ENCODE peak calls at places on chromosomes 13 and 19, in seven cellular contexts. One of them, this sample, is unnamed.

GRCh38 chr19:33212024-33212772 is 13.5 kb downstream of the SLC7A10 start:
- DNase-seq in pancreas: no peak
- DNase-seq in coronary artery: no peak
- DNase-seq in left lung: no peak
- DNase-seq in BE2C: no peak
- DNase-seq in Panc1: no peak
- DNase-seq in Peyer's patch: no peak
- DNase-seq in this sample: no peak

GRCh38 chr19:36059180-36059910 is 4.6 kb downstream of the WDR62 start:
- DNase-seq in pancreas: no peak
- DNase-seq in coronary artery: no peak
- DNase-seq in left lung: no peak
- DNase-seq in BE2C: no peak
- DNase-seq in Panc1: no peak
- DNase-seq in Peyer's patch: no peak
- DNase-seq in this sample: no peak

GRCh38 chr13:20425819-20426219 is 99.8 kb downstream of the CRYL1 start:
- DNase-seq in pancreas: no peak
- DNase-seq in coronary artery: no peak
- DNase-seq in left lung: no peak
- DNase-seq in BE2C: peak
- DNase-seq in Panc1: no peak
- DNase-seq in Peyer's patch: no peak
- DNase-seq in this sample: peak

GRCh38 chr13:100833427-100833826 is 158.8 kb upstream of the TMTC4 start:
- DNase-seq in pancreas: no peak
- DNase-seq in coronary artery: no peak
- DNase-seq in left lung: no peak
- DNase-seq in BE2C: no peak
- DNase-seq in Panc1: no peak
- DNase-seq in Peyer's patch: no peak
- DNase-seq in this sample: no peak

GRCh38 chr19:56356944-56357343 is 36.4 kb downstream of the ZNF582 start:
- DNase-seq in pancreas: no peak
- DNase-seq in coronary artery: no peak
- DNase-seq in left lung: no peak
- DNase-seq in BE2C: no peak
- DNase-seq in Panc1: no peak
- DNase-seq in Peyer's patch: no peak
- DNase-seq in this sample: no peak

GRCh38 chr13:35144496-35144895 is 202.4 kb downstream of the NBEA start:
- DNase-seq in pancreas: no peak
- DNase-seq in coronary artery: no peak
- DNase-seq in left lung: no peak
- DNase-seq in BE2C: peak
- DNase-seq in Panc1: no peak
- DNase-seq in Peyer's patch: no peak
- DNase-seq in this sample: no peak

GRCh38 chr13:45873491-45874360 is 22.2 kb upstream of the SIAH3 start:
- DNase-seq in pancreas: no peak
- DNase-seq in coronary artery: no peak
- DNase-seq in left lung: no peak
- DNase-seq in BE2C: no peak
- DNase-seq in Panc1: no peak
- DNase-seq in Peyer's patch: no peak
- DNase-seq in this sample: no peak

GRCh38 chr19:13834308-13834790 is 39.1 kb downstream of the ZSWIM4 start:
- DNase-seq in pancreas: no peak
- DNase-seq in coronary artery: no peak
- DNase-seq in left lung: no peak
- DNase-seq in BE2C: no peak
- DNase-seq in Panc1: no peak
- DNase-seq in Peyer's patch: no peak
- DNase-seq in this sample: no peak

GRCh38 chr19:50266896-50267295 is 62.3 kb downstream of the KCNC3 start:
- DNase-seq in pancreas: no peak
- DNase-seq in coronary artery: no peak
- DNase-seq in left lung: no peak
- DNase-seq in BE2C: no peak
- DNase-seq in Panc1: no peak
- DNase-seq in Peyer's patch: no peak
- DNase-seq in this sample: peak

GRCh38 chr13:106083620-106084350 is 451.7 kb downstream of the EFNB2 start:
- DNase-seq in pancreas: peak
- DNase-seq in coronary artery: no peak
- DNase-seq in left lung: no peak
- DNase-seq in BE2C: peak
- DNase-seq in Panc1: no peak
- DNase-seq in Peyer's patch: no peak
- DNase-seq in this sample: peak

GRCh38 chr19:35030257-35031071 is at the start of gene SCN1B:
- DNase-seq in pancreas: peak
- DNase-seq in coronary artery: no peak
- DNase-seq in left lung: no peak
- DNase-seq in BE2C: peak
- DNase-seq in Panc1: no peak
- DNase-seq in Peyer's patch: no peak
- DNase-seq in this sample: peak

GRCh38 chr19:33814181-33815165 is 17.8 kb downstream of the KCTD15 start:
- DNase-seq in pancreas: no peak
- DNase-seq in coronary artery: no peak
- DNase-seq in left lung: peak
- DNase-seq in BE2C: no peak
- DNase-seq in Panc1: no peak
- DNase-seq in Peyer's patch: no peak
- DNase-seq in this sample: no peak

GRCh38 chr13:36430247-36431203 is 1.8 kb upstream of the CCNA1 start:
- DNase-seq in pancreas: peak
- DNase-seq in coronary artery: no peak
- DNase-seq in left lung: peak
- DNase-seq in BE2C: no peak
- DNase-seq in Panc1: no peak
- DNase-seq in Peyer's patch: no peak
- DNase-seq in this sample: no peak

GRCh38 chr19:43467730-43468129 is 2.3 kb upstream of the LYPD3 start:
- DNase-seq in pancreas: no peak
- DNase-seq in coronary artery: no peak
- DNase-seq in left lung: no peak
- DNase-seq in BE2C: no peak
- DNase-seq in Panc1: no peak
- DNase-seq in Peyer's patch: no peak
- DNase-seq in this sample: no peak

GRCh38 chr13:85236431-85236830 is 562.8 kb downstream of the SLITRK6 start:
- DNase-seq in pancreas: no peak
- DNase-seq in coronary artery: no peak
- DNase-seq in left lung: no peak
- DNase-seq in BE2C: no peak
- DNase-seq in Panc1: no peak
- DNase-seq in Peyer's patch: no peak
- DNase-seq in this sample: no peak

GRCh38 chr19:50224986-50225747 is 21.7 kb downstream of the MYH14 start:
- DNase-seq in pancreas: no peak
- DNase-seq in coronary artery: no peak
- DNase-seq in left lung: no peak
- DNase-seq in BE2C: no peak
- DNase-seq in Panc1: no peak
- DNase-seq in Peyer's patch: no peak
- DNase-seq in this sample: no peak

GRCh38 chr13:55410398-55411330 is 1730.1 kb upstream of the PRR20A start:
- DNase-seq in pancreas: no peak
- DNase-seq in coronary artery: no peak
- DNase-seq in left lung: no peak
- DNase-seq in BE2C: peak
- DNase-seq in Panc1: no peak
- DNase-seq in Peyer's patch: no peak
- DNase-seq in this sample: no peak

GRCh38 chr13:85806553-85807175 is 7.4 kb upstream of the SLITRK6 start:
- DNase-seq in pancreas: no peak
- DNase-seq in coronary artery: no peak
- DNase-seq in left lung: no peak
- DNase-seq in BE2C: no peak
- DNase-seq in Panc1: peak
- DNase-seq in Peyer's patch: no peak
- DNase-seq in this sample: peak

DNA sequence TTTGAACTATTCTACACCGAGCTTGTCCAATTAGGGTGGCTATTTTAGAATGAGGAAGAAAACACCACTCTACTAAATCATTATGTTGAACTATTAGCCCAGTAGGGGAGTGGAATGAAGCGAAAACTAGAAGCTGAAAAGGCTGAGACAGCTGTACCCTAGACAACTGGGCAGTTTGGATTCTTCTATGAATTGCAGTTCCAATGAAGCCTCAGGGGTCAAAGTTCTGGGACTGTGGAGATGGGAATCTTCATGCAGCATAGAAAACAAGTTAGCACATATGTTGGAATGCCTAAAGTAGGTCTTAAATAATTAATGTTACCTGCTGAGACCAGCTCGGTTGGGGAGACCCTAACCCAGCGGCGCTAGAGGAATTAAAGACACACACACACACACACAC is 62.7 kb upstream of the ZNF726 start:
- DNase-seq in pancreas: no peak
- DNase-seq in coronary artery: no peak
- DNase-seq in left lung: no peak
- DNase-seq in BE2C: no peak
- DNase-seq in Panc1: no peak
- DNase-seq in Peyer's patch: no peak
- DNase-seq in this sample: no peak
- H3K4me3 ChIP-seq in pancreas: no peak
- H3K4me3 ChIP-seq in coronary artery: no peak
- H3K4me3 ChIP-seq in left lung: no peak
- H3K4me3 ChIP-seq in BE2C: no peak
- H3K4me3 ChIP-seq in Panc1: no peak
- H3K4me3 ChIP-seq in Peyer's patch: no peak
- H3K4me3 ChIP-seq in this sample: no peak

DNA sequence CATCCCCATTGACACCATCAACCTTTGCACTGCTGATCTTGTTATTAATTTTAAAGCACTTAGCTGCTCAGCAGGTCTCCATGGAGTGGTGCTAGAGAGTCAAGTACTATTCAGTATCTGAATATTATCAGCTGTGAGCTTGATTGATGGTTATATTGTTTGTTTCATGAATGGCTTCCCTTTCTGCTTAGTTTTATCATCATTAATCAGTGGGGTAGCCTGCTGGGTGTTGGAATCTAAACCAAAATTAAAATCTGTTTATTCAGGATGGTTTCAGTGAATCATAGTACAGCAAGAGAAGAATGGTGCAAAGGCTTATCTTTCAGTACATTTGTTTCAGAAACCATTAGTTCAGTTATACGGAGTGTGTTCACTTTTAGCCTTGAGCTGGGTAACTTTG is 42.5 kb upstream of the SCEL start:
- DNase-seq in pancreas: no peak
- DNase-seq in coronary artery: no peak
- DNase-seq in left lung: no peak
- DNase-seq in BE2C: peak
- DNase-seq in Panc1: no peak
- DNase-seq in Peyer's patch: no peak
- DNase-seq in this sample: peak
- TF ChIP-seq CTCF in pancreas: peak
- TF ChIP-seq CTCF in coronary artery: no peak
- TF ChIP-seq CTCF in left lung: no peak
- TF ChIP-seq CTCF in BE2C: peak
- TF ChIP-seq CTCF in Panc1: peak
- TF ChIP-seq CTCF in Peyer's patch: no peak
- TF ChIP-seq CTCF in this sample: peak

GRCh38 chr19:18046066-18046718 is 38.2 kb downstream of the ARRDC2 start:
- DNase-seq in pancreas: no peak
- DNase-seq in coronary artery: no peak
- DNase-seq in left lung: no peak
- DNase-seq in BE2C: no peak
- DNase-seq in Panc1: no peak
- DNase-seq in Peyer's patch: no peak
- DNase-seq in this sample: no peak

GRCh38 chr19:18045307-18046013 is 37.5 kb downstream of the ARRDC2 start:
- DNase-seq in pancreas: no peak
- DNase-seq in coronary artery: no peak
- DNase-seq in left lung: no peak
- DNase-seq in BE2C: no peak
- DNase-seq in Panc1: no peak
- DNase-seq in Peyer's patch: no peak
- DNase-seq in this sample: no peak

GRCh38 chr19:18049390-18049789 is 37.3 kb downstream of the IL12RB1 start:
- DNase-seq in pancreas: peak
- DNase-seq in coronary artery: peak
- DNase-seq in left lung: peak
- DNase-seq in BE2C: no peak
- DNase-seq in Panc1: no peak
- DNase-seq in Peyer's patch: peak
- DNase-seq in this sample: no peak

GRCh38 chr19:18041054-18041453 is 33.1 kb downstream of the ARRDC2 start:
- DNase-seq in pancreas: no peak
- DNase-seq in coronary artery: no peak
- DNase-seq in left lung: no peak
- DNase-seq in BE2C: no peak
- DNase-seq in Panc1: no peak
- DNase-seq in Peyer's patch: no peak
- DNase-seq in this sample: no peak

DNA sequence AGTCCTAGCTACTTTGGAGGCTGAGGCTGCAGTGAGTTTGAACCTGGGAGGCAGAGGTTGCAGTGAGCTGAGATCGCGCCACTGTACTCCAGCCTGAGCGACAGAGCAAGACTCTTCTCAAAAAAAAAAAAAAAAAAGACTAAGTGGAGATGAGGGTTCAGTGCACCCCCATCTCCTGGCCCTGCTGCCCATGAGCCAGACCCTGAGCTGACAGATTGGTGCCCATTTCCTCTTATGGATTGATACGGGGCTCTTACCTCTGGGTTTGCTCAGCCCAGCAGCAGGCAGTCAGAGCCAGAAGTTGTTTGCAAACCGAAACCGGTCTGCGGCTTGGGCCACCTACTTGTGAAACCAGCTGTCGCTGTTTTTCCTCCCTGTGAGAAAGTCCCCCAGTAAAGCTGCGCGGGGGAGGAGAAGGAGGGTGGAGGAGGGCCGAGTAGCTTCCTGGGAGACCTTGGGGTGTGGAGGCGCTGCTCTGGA is 36.9 kb downstream of the ARRDC2 start:
- DNase-seq in pancreas: peak
- DNase-seq in coronary artery: peak
- DNase-seq in left lung: peak
- DNase-seq in BE2C: no peak
- DNase-seq in Panc1: no peak
- DNase-seq in Peyer's patch: peak
- DNase-seq in this sample: peak
- H3K4me3 ChIP-seq in pancreas: peak
- H3K4me3 ChIP-seq in coronary artery: peak
- H3K4me3 ChIP-seq in left lung: no peak
- H3K4me3 ChIP-seq in BE2C: no peak
- H3K4me3 ChIP-seq in Panc1: peak
- H3K4me3 ChIP-seq in Peyer's patch: peak
- H3K4me3 ChIP-seq in this sample: no peak

DNA sequence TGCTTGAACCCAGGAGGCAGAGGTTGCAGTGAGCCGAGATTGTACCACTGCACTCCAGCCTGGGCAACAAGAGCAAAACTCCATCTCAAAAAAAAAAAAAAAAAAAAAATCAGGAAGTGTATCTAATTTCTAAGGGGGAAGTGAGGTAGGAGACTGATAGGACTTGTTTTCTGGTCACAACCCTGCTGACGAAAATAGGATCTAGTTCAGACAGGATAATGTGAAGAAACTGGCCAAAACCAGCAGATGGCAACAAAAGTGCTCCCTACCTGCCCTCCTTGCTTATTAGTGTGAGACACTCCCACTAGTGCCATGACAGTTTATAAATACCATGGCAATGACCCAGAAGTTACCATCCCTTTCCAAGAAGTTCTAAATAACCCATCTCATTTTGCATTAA is 36.0 kb upstream of the KPNA3 start:
- DNase-seq in pancreas: no peak
- DNase-seq in coronary artery: no peak
- DNase-seq in left lung: no peak
- DNase-seq in BE2C: no peak
- DNase-seq in Panc1: no peak
- DNase-seq in Peyer's patch: no peak
- DNase-seq in this sample: peak
- TF ChIP-seq CTCF in pancreas: no peak
- TF ChIP-seq CTCF in coronary artery: no peak
- TF ChIP-seq CTCF in left lung: no peak
- TF ChIP-seq CTCF in BE2C: no peak
- TF ChIP-seq CTCF in Panc1: no peak
- TF ChIP-seq CTCF in Peyer's patch: no peak
- TF ChIP-seq CTCF in this sample: no peak

This sample was measured in GM12865.